ENCODE peak calls at places on chromosomes 5 and 9, in five cellular contexts. U, V, E, M and D are unnamed samples.

GRCh38 chr9:119418721-119419120 is 49.5 kb upstream of the BRINP1 start:
- DNase-seq in E (no peak), M (no peak), U (no peak), V (no peak), D (no peak)

GRCh38 chr5:142816577-142816976 is 46.4 kb downstream of the ARHGAP26 start:
- DNase-seq in E (no peak), U (no peak), V (peak), M (peak), D (no peak)

GRCh38 chr9:122875523-122875922 is 29.6 kb downstream of the RC3H2 start:
- DNase-seq in U (no peak), V (no peak), E (no peak), M (no peak), D (no peak)

GRCh38 chr9:91039125-91039834 is 237.7 kb downstream of the SYK start:
- DNase-seq in U (no peak), E (no peak), V (no peak), M (no peak), D (no peak)

GRCh38 chr5:177458912-177459350 is 12.3 kb downstream of the PRR7 start:
- DNase-seq in V (peak), M (no peak), E (no peak), U (no peak), D (no peak)

GRCh38 chr9:36840895-36841536 is 193.1 kb downstream of the PAX5 start:
- DNase-seq in E (no peak), M (no peak), V (no peak), U (no peak), D (no peak)

GRCh38 chr9:84711936-84712335 is 42.4 kb downstream of the NTRK2 start:
- DNase-seq in E (no peak), U (no peak), V (peak), M (peak), D (no peak)

GRCh38 chr5:32030686-32031478 is 143.2 kb downstream of the GOLPH3 start:
- DNase-seq in U (no peak), M (no peak), E (no peak), V (peak), D (no peak)

GRCh38 chr5:176676361-176676824 is 29.1 kb downstream of the TSPAN17 start:
- DNase-seq in M (peak), E (no peak), U (peak), V (peak), D (peak)

GRCh38 chr5:130350131-130350530 is 445.9 kb downstream of the CHSY3 start:
- DNase-seq in U (no peak), V (peak), E (no peak), M (no peak), D (no peak)

GRCh38 chr5:58240286-58240685 is 219.6 kb downstream of the PLK2 start:
- DNase-seq in V (peak), E (no peak), U (no peak), M (no peak), D (no peak)

GRCh38 chr5:106959447-106959846 is 711.3 kb downstream of the EFNA5 start:
- DNase-seq in E (no peak), M (no peak), V (peak), U (no peak), D (no peak)

GRCh38 chr9:120924698-120925534 is 1.7 kb downstream of the TRAF1 start:
- DNase-seq in M (no peak), U (no peak), E (no peak), V (peak), D (no peak)

GRCh38 chr9:134130503-134131375 is 5.1 kb upstream of the WDR5 start:
- DNase-seq in E (no peak), M (no peak), U (no peak), V (peak), D (no peak)

GRCh38 chr5:72364961-72365360 is 44.8 kb downstream of the PTCD2 start:
- DNase-seq in V (no peak), M (no peak), U (no peak), E (no peak), D (no peak)

GRCh38 chr9:892123-892522 is 50.6 kb downstream of the DMRT1 start:
- DNase-seq in M (no peak), V (no peak), U (no peak), E (no peak), D (no peak)

GRCh38 chr5:77663081-77663863 is 24.8 kb upstream of the OTP start:
- DNase-seq in U (no peak), V (no peak), E (no peak), M (no peak), D (no peak)

GRCh38 chr5:142040285-142040684 is 27.5 kb upstream of the GNPDA1 start:
- DNase-seq in E (no peak), M (no peak), V (no peak), U (no peak), D (no peak)

GRCh38 chr5:118614701-118615475 is 373.5 kb downstream of the DTWD2 start:
- DNase-seq in V (no peak), E (no peak), M (no peak), U (no peak), D (no peak)

GRCh38 chr5:17120209-17120608 is 97.2 kb upstream of the BASP1 start:
- DNase-seq in U (no peak), V (no peak), E (no peak), M (no peak), D (no peak)

GRCh38 chr5:96781031-96781733 is 26.6 kb downstream of the ERAP1 start:
- DNase-seq in M (no peak), V (peak), E (no peak), U (no peak), D (peak)

GRCh38 chr5:142219146-142219545 is 105.7 kb downstream of the SPRY4 start:
- DNase-seq in M (no peak), V (no peak), E (no peak), U (no peak), D (no peak)